ENCODE peak calls at places on chromosome 5, in ten cellular contexts. R, S, C, V, Y, Z, H, T, A and P are unnamed samples.

GRCh38 chr5:138805096-138805495 is 51.9 kb downstream of the CTNNA1 start:
- DNase-seq in R (no peak), S (peak), C (no peak), V (no peak), Y (no peak), Z (no peak), H (peak), T (no peak), A (no peak), P (no peak)

GRCh38 chr5:136510481-136510880 is 145.1 kb upstream of the TRPC7 start:
- DNase-seq in R (no peak), S (no peak), C (no peak), V (no peak), Y (no peak), Z (no peak), H (no peak), T (no peak), A (no peak), P (no peak)

GRCh38 chr5:160506006-160507004 is 84.7 kb downstream of the PTTG1 start:
- DNase-seq in R (peak), S (peak), C (peak), V (peak), Y (no peak), Z (peak), H (peak), T (peak), A (no peak), P (peak)

GRCh38 chr5:69308046-69308553 is 24.5 kb downstream of the CCDC125 start:
- DNase-seq in R (no peak), S (no peak), C (no peak), V (no peak), Y (no peak), Z (no peak), H (peak), T (no peak), A (no peak), P (no peak)

GRCh38 chr5:40240671-40241070 is 439.0 kb upstream of the PTGER4 start:
- DNase-seq in R (no peak), S (no peak), C (no peak), V (no peak), Y (no peak), Z (no peak), H (no peak), T (no peak), A (no peak), P (no peak)

GRCh38 chr5:145925353-145925752 is 11.0 kb upstream of the SH3RF2 start:
- DNase-seq in R (no peak), S (peak), C (peak), V (peak), Y (no peak), Z (no peak), H (peak), T (no peak), A (peak), P (peak)

GRCh38 chr5:167653645-167654106 is 637.8 kb upstream of the WWC1 start:
- DNase-seq in R (no peak), S (peak), C (peak), V (no peak), Y (no peak), Z (no peak), H (no peak), T (no peak), A (no peak), P (peak)

GRCh38 chr5:158951951-158952545 is 147.7 kb downstream of the EBF1 start:
- DNase-seq in R (no peak), S (no peak), C (no peak), V (no peak), Y (no peak), Z (no peak), H (no peak), T (no peak), A (no peak), P (no peak)

GRCh38 chr5:140857987-140858240 is 2.2 kb downstream of the PCDHA10 start:
- DNase-seq in R (no peak), S (no peak), C (no peak), V (no peak), Y (no peak), Z (no peak), H (no peak), T (no peak), A (no peak), P (no peak)

GRCh38 chr5:1555808-1556681 is 32.3 kb upstream of the LPCAT1 start:
- DNase-seq in R (no peak), S (no peak), C (no peak), V (no peak), Y (no peak), Z (no peak), H (no peak), T (no peak), A (no peak), P (no peak)

GRCh38 chr5:57626703-57627102 is 144.1 kb upstream of the ACTBL2 start:
- DNase-seq in R (no peak), S (peak), C (no peak), V (no peak), Y (no peak), Z (no peak), H (peak), T (no peak), A (no peak), P (no peak)

GRCh38 chr5:77282337-77283027 is 72.0 kb downstream of the PDE8B start:
- DNase-seq in R (no peak), S (peak), C (peak), V (peak), Y (no peak), Z (no peak), H (peak), T (peak), A (no peak), P (peak)

GRCh38 chr5:94024101-94024500 is 282.7 kb upstream of the POU5F2 start:
- DNase-seq in R (no peak), S (peak), C (peak), V (no peak), Y (no peak), Z (no peak), H (peak), T (no peak), A (no peak), P (peak)

GRCh38 chr5:64637144-64637543 is 53.2 kb upstream of the SHISAL2B start:
- DNase-seq in R (no peak), S (peak), C (peak), V (no peak), Y (no peak), Z (no peak), H (no peak), T (no peak), A (no peak), P (no peak)

GRCh38 chr5:146797683-146798082 is 80.9 kb downstream of the PPP2R2B start:
- DNase-seq in R (no peak), S (no peak), C (no peak), V (no peak), Y (peak), Z (no peak), H (no peak), T (no peak), A (no peak), P (no peak)

GRCh38 chr5:74761241-74761640 is 5.7 kb downstream of the GFM2 start:
- DNase-seq in R (no peak), S (peak), C (no peak), V (no peak), Y (no peak), Z (no peak), H (no peak), T (no peak), A (no peak), P (peak)

GRCh38 chr5:132837868-132838267 is 7.4 kb upstream of the SHROOM1 start:
- DNase-seq in R (no peak), S (no peak), C (no peak), V (no peak), Y (no peak), Z (peak), H (no peak), T (no peak), A (no peak), P (no peak)

GRCh38 chr5:66933066-66933465 is 263.5 kb downstream of the CD180 start:
- DNase-seq in R (no peak), S (peak), C (peak), V (peak), Y (no peak), Z (no peak), H (peak), T (no peak), A (peak), P (peak)

GRCh38 chr5:28750236-28750635 is 1711.8 kb upstream of the CDH9 start:
- DNase-seq in R (no peak), S (no peak), C (no peak), V (no peak), Y (no peak), Z (no peak), H (peak), T (no peak), A (peak), P (no peak)

GRCh38 chr5:161373345-161373707 is 173.2 kb downstream of the GABRB2 start:
- DNase-seq in R (no peak), S (no peak), C (no peak), V (no peak), Y (no peak), Z (no peak), H (no peak), T (no peak), A (no peak), P (no peak)

GRCh38 chr5:136051486-136052220 is 22.9 kb downstream of the TGFBI start:
- DNase-seq in R (no peak), S (no peak), C (no peak), V (no peak), Y (no peak), Z (no peak), H (no peak), T (no peak), A (no peak), P (no peak)

GRCh38 chr5:173201636-173202265 is 33.3 kb downstream of the NKX2-5 start:
- DNase-seq in R (no peak), S (peak), C (peak), V (peak), Y (no peak), Z (no peak), H (peak), T (no peak), A (peak), P (peak)

GRCh38 chr5:90308787-90309585 is 100.6 kb downstream of the CETN3 start:
- DNase-seq in R (no peak), S (no peak), C (no peak), V (no peak), Y (no peak), Z (no peak), H (peak), T (no peak), A (no peak), P (no peak)

GRCh38 chr5:156375895-156376495 is 49.0 kb downstream of the SGCD start:
- DNase-seq in R (no peak), S (no peak), C (no peak), V (no peak), Y (no peak), Z (no peak), H (no peak), T (no peak), A (no peak), P (no peak)

GRCh38 chr5:11619339-11620028 is 284.8 kb downstream of the CTNND2 start:
- DNase-seq in R (no peak), S (peak), C (no peak), V (no peak), Y (no peak), Z (no peak), H (peak), T (no peak), A (peak), P (no peak)

GRCh38 chr5:66826263-66826662 is 230.1 kb downstream of the MAST4 start:
- DNase-seq in R (no peak), S (no peak), C (no peak), V (no peak), Y (no peak), Z (no peak), H (no peak), T (no peak), A (no peak), P (no peak)

GRCh38 chr5:10578869-10579268 is 15.0 kb downstream of the ANKRD33B start:
- DNase-seq in R (no peak), S (no peak), C (no peak), V (no peak), Y (no peak), Z (no peak), H (no peak), T (no peak), A (no peak), P (no peak)

GRCh38 chr5:59479084-59479483 is 414.4 kb downstream of the PDE4D start:
- DNase-seq in R (no peak), S (no peak), C (no peak), V (no peak), Y (no peak), Z (no peak), H (no peak), T (no peak), A (no peak), P (no peak)

GRCh38 chr5:138874771-138875628 is at the start of gene LRRTM2:
- DNase-seq in R (no peak), S (no peak), C (peak), V (peak), Y (no peak), Z (no peak), H (peak), T (no peak), A (peak), P (peak)

GRCh38 chr5:74766348-74766886 is 500 bp downstream of the GFM2 start:
- DNase-seq in R (no peak), S (peak), C (peak), V (peak), Y (peak), Z (peak), H (peak), T (no peak), A (no peak), P (peak)